ENCODE peak calls at places on chromosomes 4 and X, in five cellular contexts. U is fibroblast of mammary gland, L is sigmoid colon, H is kidney, C is upper lobe of right lung. W is an unnamed sample.

GRCh38 chr4:1990676-1991075 is 18.1 kb downstream of the NELFA start:
- DNase-seq in C (peak), L (no peak), H (no peak), U (no peak), W (no peak)

GRCh38 chrX:106619797-106620196 is 8.0 kb downstream of the RADX start:
- DNase-seq in C (no peak), H (no peak), L (no peak), U (peak), W (no peak)

GRCh38 chr4:3065551-3065950 is 8.8 kb downstream of the HTT-AS start:
- DNase-seq in U (peak), C (no peak), H (no peak), L (no peak), W (no peak)

GRCh38 chr4:184237612-184238011 is 19.9 kb upstream of the ENPP6 start:
- DNase-seq in U (peak), C (no peak), L (no peak), H (no peak), W (no peak)

GRCh38 chr4:57110635-57111546 is 706 bp upstream of the IGFBP7 start:
- DNase-seq in U (peak), H (peak), L (peak), C (peak), W (no peak)

GRCh38 chrX:116267511-116268040 is 97.0 kb downstream of the AGTR2 start:
- DNase-seq in C (no peak), H (no peak), U (peak), L (no peak), W (no peak)

GRCh38 chrX:21166302-21166982 is 207.8 kb upstream of the CNKSR2 start:
- DNase-seq in L (no peak), H (no peak), U (peak), C (no peak), W (no peak)

GRCh38 chrX:7145454-7145853 is 2.1 kb upstream of the STS start:
- DNase-seq in U (no peak), H (no peak), C (no peak), L (no peak), W (no peak)

GRCh38 chrX:124501566-124501965 is 155.2 kb downstream of the SH2D1A start:
- DNase-seq in H (no peak), L (no peak), U (no peak), C (no peak), W (no peak)

GRCh38 chrX:131977619-131978018 is 45.5 kb upstream of the STK26 start:
- DNase-seq in C (no peak), U (no peak), L (no peak), H (no peak), W (no peak)

GRCh38 chr4:163331629-163332360 is 601 bp downstream of the NPY1R start:
- DNase-seq in C (peak), U (peak), L (no peak), H (peak), W (no peak)

GRCh38 chr4:5885733-5886132 is 7.2 kb downstream of the CRMP1 start:
- DNase-seq in H (no peak), C (no peak), L (no peak), U (no peak), W (no peak)

GRCh38 chr4:121050251-121050650 is 22.1 kb downstream of the NDNF start:
- DNase-seq in U (no peak), C (no peak), L (no peak), H (no peak), W (no peak)

GRCh38 chr4:11011249-11011648 is 326.7 kb upstream of the CLNK start:
- DNase-seq in C (no peak), U (no peak), H (no peak), L (no peak), W (no peak)

GRCh38 chrX:52341493-52341892 is 27.3 kb upstream of the XAGE2 start:
- DNase-seq in H (no peak), C (no peak), U (peak), L (no peak), W (no peak)

GRCh38 chr4:35175487-35175886 is 1068.8 kb downstream of the ARAP2 start:
- DNase-seq in C (no peak), H (no peak), U (no peak), L (no peak), W (no peak)

GRCh38 chr4:12701384-12701783 is 782.8 kb downstream of the RAB28 start:
- DNase-seq in C (no peak), L (no peak), U (no peak), H (no peak), W (no peak)

GRCh38 chr4:150348079-150348478 is 233.9 kb upstream of the MAB21L2 start:
- DNase-seq in H (no peak), L (no peak), U (peak), C (no peak), W (no peak)

GRCh38 chrX:99301990-99302389 is 1108.1 kb downstream of the PCDH19 start:
- DNase-seq in C (no peak), H (no peak), L (no peak), U (peak), W (no peak)

GRCh38 chr4:166670341-166670740 is 564.0 kb downstream of the SPOCK3 start:
- DNase-seq in U (no peak), C (no peak), H (no peak), L (no peak), W (no peak)

GRCh38 chrX:57772637-57773036 is 92.6 kb upstream of the NLRP2B start:
- DNase-seq in U (no peak), C (no peak), H (no peak), L (no peak), W (no peak)

GRCh38 chr4:110091426-110091825 is 107.0 kb downstream of the ELOVL6 start:
- DNase-seq in U (peak), H (no peak), L (no peak), C (no peak), W (no peak)

GRCh38 chrX:70476934-70477733 is 32.5 kb downstream of the DLG3 start:
- DNase-seq in C (peak), L (peak), U (peak), H (peak), W (no peak)

GRCh38 chr4:20297246-20297645 is 45.5 kb downstream of the SLIT2 start:
- DNase-seq in C (no peak), L (no peak), U (peak), H (no peak), W (no peak)

GRCh38 chrX:118724775-118725174 is 2.6 kb upstream of the IL13RA1 start:
- DNase-seq in H (no peak), C (no peak), U (peak), L (no peak), W (no peak)

GRCh38 chr4:81422591-81422990 is 49.1 kb downstream of the RASGEF1B start:
- DNase-seq in C (no peak), L (no peak), U (no peak), H (no peak), W (no peak)

GRCh38 chrX:65871671-65872311 is 168.1 kb downstream of the VSIG4 start:
- DNase-seq in H (no peak), C (no peak), U (no peak), L (no peak), W (no peak)

GRCh38 chr4:24704152-24704551 is 91.2 kb upstream of the SOD3 start:
- DNase-seq in U (no peak), C (no peak), H (no peak), L (no peak), W (no peak)

GRCh38 chr4:124432500-124432899 is 280.0 kb downstream of the ANKRD50 start:
- DNase-seq in C (no peak), U (peak), L (no peak), H (no peak), W (no peak)

GRCh38 chrX:18574591-18574990 is 97.3 kb downstream of the RS1 start:
- DNase-seq in C (no peak), H (no peak), U (peak), L (peak), W (no peak)

GRCh38 chrX:50579955-50580354 is 109.3 kb upstream of the DGKK start:
- DNase-seq in L (no peak), C (no peak), U (peak), H (no peak), W (no peak)

GRCh38 chr4:185634066-185634652 is 98.9 kb upstream of the PDLIM3 start:
- DNase-seq in H (no peak), C (no peak), L (no peak), U (peak), W (no peak)

GRCh38 chrX:43861750-43862149 is 20.5 kb downstream of the MAOB start:
- DNase-seq in C (no peak), H (no peak), L (no peak), U (no peak), W (no peak)

GRCh38 chr4:112145326-112145819 is at the start of gene FAM241A:
- DNase-seq in C (peak), L (peak), U (peak), H (peak), W (no peak)

GRCh38 chrX:87392369-87392768 is 125.2 kb upstream of the KLHL4 start:
- DNase-seq in U (no peak), H (no peak), C (no peak), L (no peak), W (no peak)

GRCh38 chr4:123750044-123750443 is 353.4 kb downstream of the SPRY1 start:
- DNase-seq in H (no peak), L (no peak), U (no peak), C (no peak), W (no peak)

GRCh38 chr4:102344955-102345794 is at the start of gene SLC39A8:
- DNase-seq in C (peak), H (peak), L (peak), U (peak), W (no peak)

GRCh38 chrX:38004046-38004445 is 2.3 kb upstream of the SYTL5 start:
- DNase-seq in H (no peak), U (peak), L (no peak), C (no peak), W (no peak)

GRCh38 chr4:7753271-7753670 is 186.4 kb downstream of the AFAP1 start:
- DNase-seq in C (no peak), L (no peak), U (peak), H (peak), W (no peak)

GRCh38 chr4:17718471-17718870 is 63.0 kb downstream of the FAM184B start:
- DNase-seq in U (no peak), C (no peak), H (no peak), L (no peak), W (no peak)

GRCh38 chr4:17722361-17722710 is 59.1 kb downstream of the FAM184B start:
- DNase-seq in H (no peak), L (no peak), U (peak), C (no peak), W (no peak)

GRCh38 chr4:17723648-17724047 is 57.8 kb downstream of the FAM184B start:
- DNase-seq in C (no peak), L (no peak), H (no peak), U (no peak), W (no peak)

GRCh38 chr4:17719106-17719505 is 62.3 kb downstream of the FAM184B start:
- DNase-seq in U (peak), L (no peak), C (no peak), H (no peak), W (no peak)

GRCh38 chr4:17721496-17722360 is 59.7 kb downstream of the FAM184B start:
- DNase-seq in U (peak), L (no peak), C (no peak), H (no peak), W (no peak)
- TF ChIP-seq CTCF in U (no peak), L (no peak), C (no peak), H (no peak), W (no peak)

DNA sequence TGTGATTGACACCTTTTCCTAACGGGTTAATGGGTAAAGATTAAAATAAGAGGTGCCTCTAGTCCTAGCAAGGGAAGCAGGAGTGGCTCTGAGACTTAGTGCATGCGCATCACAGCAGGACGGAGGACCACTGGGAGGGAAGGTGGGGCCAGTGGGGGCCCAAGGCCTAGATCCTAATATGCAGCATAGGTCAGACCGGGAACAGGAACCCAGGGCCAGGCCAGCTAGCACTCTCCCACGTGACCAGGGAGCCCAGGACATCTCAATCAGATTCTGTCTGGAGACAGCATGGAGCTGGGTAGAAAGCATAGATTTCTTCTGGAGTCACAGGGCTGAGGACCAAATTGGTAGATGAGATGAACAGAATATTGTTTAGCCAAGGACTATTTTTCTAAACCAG is 55.7 kb downstream of the RASL11B start:
- DNase-seq in U (no peak), H (no peak), L (no peak), C (no peak), W (no peak)
- TF ChIP-seq CTCF in U (no peak), H (no peak), L (no peak), C (no peak), W (no peak)

DNA sequence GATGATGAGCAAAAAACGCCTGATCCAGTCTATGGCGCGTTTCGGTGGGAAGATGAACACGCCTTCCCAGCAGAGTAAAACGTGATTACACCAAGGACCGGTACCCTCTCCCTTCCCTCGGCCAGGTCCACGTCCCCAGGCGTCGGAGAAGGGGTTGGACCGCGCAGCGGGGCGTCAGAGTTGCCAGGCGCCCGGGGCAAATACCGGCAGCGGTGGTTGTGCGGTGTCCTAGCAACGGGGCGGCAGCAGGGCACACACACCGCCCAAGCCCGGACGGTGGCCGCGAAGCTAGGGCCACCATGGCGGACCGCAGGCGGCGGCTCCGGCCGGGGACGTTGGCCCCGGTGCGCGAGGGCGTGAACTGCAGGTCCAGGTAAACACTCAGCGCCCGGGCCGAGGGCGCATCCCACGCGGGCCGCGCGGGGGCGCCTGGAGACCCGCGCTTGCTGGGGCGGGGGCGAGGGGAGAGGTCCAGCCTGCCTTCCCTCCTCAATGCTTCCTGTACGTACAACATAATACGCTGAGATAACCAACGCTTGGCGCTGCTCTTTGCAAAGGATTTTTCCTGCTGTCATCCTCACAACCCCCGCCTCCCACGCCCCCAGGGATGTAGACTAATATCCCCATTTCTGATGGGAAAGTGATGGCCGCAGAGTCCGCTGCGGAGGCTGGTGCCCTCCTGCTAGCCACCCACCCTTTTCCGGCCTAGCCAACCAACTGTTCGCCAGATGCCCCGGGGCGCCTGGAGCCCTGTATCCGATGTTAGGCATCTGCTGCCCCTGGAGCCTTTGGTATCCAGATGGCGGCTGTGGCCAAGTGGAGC is at the start of gene FAM47E:
- DNase-seq in U (peak), H (peak), L (peak), C (peak), W (peak)
- TF ChIP-seq CTCF in U (no peak), H (no peak), L (peak), C (peak), W (peak)

GRCh38 chrX:108699368-108699767 is 37.0 kb downstream of the IRS4 start:
- DNase-seq in L (no peak), U (peak), C (no peak), H (no peak), W (no peak)
- TF ChIP-seq CTCF in L (no peak), U (peak), C (peak), H (peak), W (peak)

DNA sequence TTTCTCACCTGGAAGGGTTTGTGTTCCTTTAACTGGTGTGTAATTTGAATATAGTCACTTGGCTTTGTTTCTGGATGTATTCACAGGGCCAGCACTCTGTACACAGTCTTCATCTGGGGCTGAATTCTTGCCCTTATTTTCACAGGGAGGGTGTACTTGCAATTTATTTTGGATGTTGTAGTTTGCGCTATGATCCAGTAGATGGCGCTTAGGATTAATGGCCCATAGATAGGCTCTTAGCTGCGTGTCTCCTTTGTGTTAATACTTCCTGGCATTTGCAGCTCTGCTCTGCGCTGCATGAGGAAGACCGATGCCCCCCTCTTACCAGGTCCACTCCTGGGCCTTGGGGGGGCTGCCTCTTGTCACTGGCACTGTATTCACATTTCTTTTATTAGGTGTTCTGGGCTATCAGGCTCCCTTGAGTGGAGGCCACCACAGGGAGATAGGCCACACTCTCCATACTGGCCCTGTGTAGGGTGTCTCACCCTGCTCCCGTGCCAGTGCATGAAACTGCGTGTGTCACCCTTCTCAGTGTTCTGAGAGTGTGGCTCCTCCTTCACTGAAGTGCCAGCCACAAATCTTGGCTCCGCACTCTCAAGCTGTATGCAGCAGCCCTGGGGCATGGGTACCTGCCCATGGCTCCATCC is 562.2 kb downstream of the ZIC3 start:
- DNase-seq in U (peak), C (no peak), L (no peak), H (no peak), W (no peak)
- TF ChIP-seq CTCF in U (peak), C (peak), L (peak), H (peak), W (peak)

DNA sequence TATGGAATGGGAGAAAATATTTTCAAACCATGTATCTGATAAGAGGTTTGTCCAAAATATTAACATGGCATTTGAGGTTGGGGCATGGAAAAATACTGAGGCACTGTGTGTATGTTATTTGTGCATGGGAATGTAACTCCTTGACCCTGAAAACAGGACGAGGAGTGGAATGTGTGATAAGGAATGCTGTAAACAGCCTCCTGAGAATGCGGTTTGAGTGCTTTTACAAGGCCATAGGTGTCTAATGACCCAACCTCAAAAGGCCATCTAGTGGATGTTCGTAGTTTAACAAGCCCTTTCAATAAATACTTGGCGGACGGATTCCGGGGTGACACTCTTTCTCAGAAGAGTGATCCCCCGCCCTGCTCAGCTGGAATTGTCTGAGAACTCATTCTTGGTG is 162.9 kb upstream of the USP9X start:
- DNase-seq in C (no peak), U (peak), H (no peak), L (no peak), W (no peak)
- TF ChIP-seq CTCF in C (peak), U (peak), H (no peak), L (no peak), W (peak)

DNA sequence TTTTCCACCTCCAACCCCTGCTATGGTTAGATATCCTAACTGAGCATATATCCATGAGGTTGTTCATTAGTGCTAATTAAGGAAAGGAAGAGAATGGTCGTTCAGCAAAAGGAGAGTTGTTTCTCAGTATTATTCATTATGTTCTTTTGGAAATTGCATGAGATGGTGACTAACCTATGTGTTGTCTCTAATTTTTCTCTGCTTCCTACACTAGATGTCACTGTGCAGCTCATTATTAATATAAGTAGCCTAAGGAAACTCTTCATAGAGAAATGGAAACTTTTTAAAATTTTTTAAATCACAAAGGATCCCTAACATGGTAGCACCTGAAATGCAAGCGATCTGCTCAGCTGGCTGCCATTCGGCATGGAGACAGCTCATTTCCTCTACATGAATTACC is 67.7 kb upstream of the FAM9A start:
- DNase-seq in H (no peak), C (no peak), L (no peak), U (peak), W (no peak)
- TF ChIP-seq CTCF in H (no peak), C (no peak), L (peak), U (peak), W (peak)

DNA sequence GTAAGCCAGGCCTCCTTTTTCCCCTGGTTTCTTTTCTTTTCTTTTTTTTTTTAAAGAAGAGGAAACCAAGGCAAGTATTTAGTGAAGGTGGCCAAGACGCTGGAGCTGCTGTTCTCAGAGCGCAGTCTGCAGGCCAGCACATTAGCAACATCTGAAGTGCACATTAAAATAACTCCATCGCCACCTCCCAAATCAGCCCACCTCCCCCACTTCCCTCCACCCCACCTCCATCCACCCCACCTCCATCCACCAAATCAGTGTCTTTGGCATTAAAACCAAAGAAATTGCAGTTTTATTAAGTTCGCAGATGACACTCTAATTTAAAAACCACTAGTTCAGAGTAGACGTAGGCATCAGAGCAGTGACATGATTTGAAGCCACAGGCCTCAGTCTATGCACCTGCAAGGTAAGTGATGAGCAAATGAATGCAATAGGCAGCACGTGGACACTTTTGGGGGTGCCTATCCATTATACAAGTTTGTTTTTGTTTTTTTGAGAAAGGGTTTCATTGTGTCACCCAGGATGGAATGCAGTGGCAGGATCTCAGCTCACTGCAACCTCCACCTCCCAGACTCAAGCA is 88.1 kb upstream of the TRIM2 start:
- DNase-seq in C (no peak), H (no peak), L (no peak), U (no peak), W (no peak)
- TF ChIP-seq CTCF in C (no peak), H (no peak), L (no peak), U (no peak), W (no peak)